ENCODE peak calls at places on chromosomes 2 and 18, in seven cellular contexts. N, P, F, W, D, M and R are unnamed samples.

GRCh38 chr2:71798266-71799012 is 345.1 kb downstream of the DYSF start:
- DNase-seq in N (no peak), P (peak; percentile 33), F (no peak), W (peak; percentile 28), D (no peak), M (peak; percentile 38), R (no peak)

GRCh38 chr2:189579585-189579984 is 1.0 kb downstream of the SLC40A1 start:
- DNase-seq in N (no peak), P (peak; percentile 77), F (peak; percentile 17), W (no peak), D (no peak), M (no peak), R (no peak)

GRCh38 chr2:159516241-159516758 is 100.0 kb downstream of the BAZ2B start:
- DNase-seq in N (no peak), P (peak; percentile 92), F (peak; percentile 21), W (no peak), D (peak; percentile 68), M (no peak), R (no peak)

GRCh38 chr2:89842180-89842908 is 1150.9 kb downstream of the RPIA start:
- DNase-seq in N (no peak), P (no peak), F (no peak), W (no peak), D (no peak), M (no peak), R (no peak)

GRCh38 chr2:169683054-169683424 is 11.2 kb downstream of the CFAP210 start:
- DNase-seq in N (no peak), P (no peak), F (no peak), W (no peak), D (peak; percentile 57), M (no peak), R (no peak)

GRCh38 chr18:45771587-45771986 is 47.6 kb downstream of the SLC14A1 start:
- DNase-seq in N (no peak), P (no peak), F (no peak), W (no peak), D (no peak), M (no peak), R (no peak)

GRCh38 chr18:48767090-48767670 is 183.6 kb downstream of the SMAD7 start:
- DNase-seq in N (peak; percentile 77), P (no peak), F (no peak), W (no peak), D (peak; percentile 7), M (no peak), R (no peak)

GRCh38 chr18:8724452-8724851 is 19.1 kb downstream of the MTCL1 start:
- DNase-seq in N (no peak), P (no peak), F (no peak), W (no peak), D (no peak), M (no peak), R (no peak)

GRCh38 chr2:196750977-196751631 is 48.4 kb downstream of the GTF3C3 start:
- DNase-seq in N (peak; percentile 41), P (peak; percentile 77), F (peak; percentile 16), W (peak; percentile 65), D (peak; percentile 38), M (peak; percentile 39), R (no peak)

GRCh38 chr2:231370429-231370748 is 25.1 kb upstream of the B3GNT7 start:
- DNase-seq in N (no peak), P (no peak), F (no peak), W (no peak), D (no peak), M (no peak), R (no peak)

GRCh38 chr2:46767706-46768105 is 147.9 kb downstream of the MCFD2 start:
- DNase-seq in N (no peak), P (no peak), F (no peak), W (no peak), D (no peak), M (no peak), R (no peak)

GRCh38 chr2:171347158-171347557 is 86.6 kb downstream of the METTL8 start:
- DNase-seq in N (no peak), P (no peak), F (no peak), W (no peak), D (no peak), M (no peak), R (no peak)

GRCh38 chr2:150075831-150076230 is 411.6 kb downstream of the RND3 start:
- DNase-seq in N (no peak), P (no peak), F (no peak), W (no peak), D (no peak), M (no peak), R (no peak)

GRCh38 chr2:176575237-176575744 is 306.0 kb downstream of the MTX2 start:
- DNase-seq in N (no peak), P (no peak), F (no peak), W (no peak), D (no peak), M (no peak), R (no peak)

GRCh38 chr2:60569680-60570111 is 16.2 kb upstream of the BCL11A start:
- DNase-seq in N (no peak), P (no peak), F (no peak), W (no peak), D (no peak), M (no peak), R (no peak)

GRCh38 chr2:173235947-173236803 is 118.5 kb upstream of the CDCA7 start:
- DNase-seq in N (no peak), P (no peak), F (no peak), W (no peak), D (no peak), M (no peak), R (no peak)

GRCh38 chr2:226031078-226031937 is 631.8 kb downstream of the NYAP2 start:
- DNase-seq in N (peak; percentile 78), P (peak; percentile 2), F (peak; percentile 38), W (no peak), D (no peak), M (peak; percentile 62), R (peak; percentile 47)

GRCh38 chr18:22560797-22561196 is 143.1 kb upstream of the CTAGE1 start:
- DNase-seq in N (no peak), P (no peak), F (no peak), W (no peak), D (no peak), M (no peak), R (no peak)

GRCh38 chr18:22559414-22560282 is 141.9 kb upstream of the CTAGE1 start:
- DNase-seq in N (peak; percentile 88), P (peak; percentile 80), F (peak; percentile 8), W (no peak), D (peak; percentile 19), M (peak; percentile 74), R (no peak)

GRCh38 chr18:22557160-22557941 is 139.6 kb upstream of the CTAGE1 start:
- DNase-seq in N (no peak), P (no peak), F (no peak), W (no peak), D (no peak), M (no peak), R (no peak)

GRCh38 chr18:22558945-22559385 is 141.2 kb upstream of the CTAGE1 start:
- DNase-seq in N (peak; percentile 77), P (peak; percentile 67), F (peak; percentile 14), W (no peak), D (no peak), M (peak; percentile 73), R (no peak)

DNA sequence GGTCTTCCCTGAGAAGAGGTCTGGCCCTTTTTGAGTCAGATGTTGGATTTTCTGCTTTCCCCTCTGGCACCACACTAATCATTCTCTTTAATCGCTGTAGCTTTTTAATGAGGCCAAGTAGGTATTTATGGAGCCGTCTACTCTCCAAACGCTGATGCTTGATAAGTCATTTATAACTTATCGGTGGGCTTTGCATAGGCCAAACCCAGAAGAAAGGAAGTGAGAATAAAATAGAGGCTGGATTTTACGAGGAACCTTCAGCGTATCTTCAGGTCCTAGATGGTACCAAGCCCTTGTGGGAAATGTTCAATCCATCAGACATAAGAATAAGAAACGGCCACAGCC is 142.5 kb upstream of the CTAGE1 start:
- DNase-seq in N (no peak), P (no peak), F (no peak), W (no peak), D (no peak), M (no peak), R (no peak)
- H3K27ac ChIP-seq in N (peak overlapping the region; percentile 98), P (peak overlapping the region; percentile 85), F (no peak overlapping the region), W (no peak overlapping the region), D (no peak overlapping the region), M (peak overlapping the region; percentile 96), R (no peak overlapping the region)

DNA sequence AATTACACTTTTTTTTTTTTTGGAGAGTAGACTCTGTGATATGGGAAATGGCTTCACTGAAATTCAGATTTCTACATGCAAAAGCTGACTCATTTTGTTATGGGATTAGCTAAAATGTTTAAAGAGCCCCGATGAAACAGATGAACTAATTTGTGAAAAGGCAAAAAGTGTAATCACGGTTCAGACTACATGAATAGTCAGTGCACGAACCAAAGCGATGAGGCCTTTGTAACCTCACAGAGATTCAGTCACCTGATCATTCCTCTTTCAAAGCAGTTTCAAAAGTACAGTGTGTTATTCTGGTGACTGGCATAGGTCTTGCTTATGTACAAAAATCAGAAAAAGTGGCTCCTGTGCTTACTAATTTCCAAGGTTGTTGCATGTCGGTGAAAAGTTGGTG is 44.6 kb downstream of the TGIF1 start:
- DNase-seq in N (no peak), P (no peak), F (no peak), W (no peak), D (no peak), M (no peak), R (no peak)
- H3K27ac ChIP-seq in N (no peak overlapping the region), P (no peak overlapping the region), F (no peak overlapping the region), W (no peak overlapping the region), D (no peak overlapping the region), M (no peak overlapping the region), R (no peak overlapping the region)

GRCh38 chr2:9258953-9259399 is 52.4 kb downstream of the ASAP2 start:
- DNase-seq in N (peak; percentile 82), P (no peak), F (no peak), W (no peak), D (no peak), M (peak; percentile 77), R (peak; percentile 54)

GRCh38 chr2:9258501-9258900 is 51.9 kb downstream of the ASAP2 start:
- DNase-seq in N (peak; percentile 8), P (no peak), F (no peak), W (no peak), D (no peak), M (no peak), R (no peak)

GRCh38 chr2:9256147-9256546 is 49.5 kb downstream of the ASAP2 start:
- DNase-seq in N (no peak), P (no peak), F (no peak), W (no peak), D (no peak), M (no peak), R (no peak)

GRCh38 chr2:9255416-9255815 is 48.8 kb downstream of the ASAP2 start:
- DNase-seq in N (no peak), P (no peak), F (no peak), W (no peak), D (no peak), M (no peak), R (no peak)

GRCh38 chr2:9256570-9257043 is 50.0 kb downstream of the ASAP2 start:
- DNase-seq in N (no peak), P (no peak), F (no peak), W (no peak), D (no peak), M (no peak), R (no peak)
- H3K27ac ChIP-seq in N (no peak overlapping the region), P (no peak overlapping the region), F (no peak overlapping the region), W (no peak overlapping the region), D (no peak overlapping the region), M (no peak overlapping the region), R (peak overlapping the region; percentile 67)

DNA sequence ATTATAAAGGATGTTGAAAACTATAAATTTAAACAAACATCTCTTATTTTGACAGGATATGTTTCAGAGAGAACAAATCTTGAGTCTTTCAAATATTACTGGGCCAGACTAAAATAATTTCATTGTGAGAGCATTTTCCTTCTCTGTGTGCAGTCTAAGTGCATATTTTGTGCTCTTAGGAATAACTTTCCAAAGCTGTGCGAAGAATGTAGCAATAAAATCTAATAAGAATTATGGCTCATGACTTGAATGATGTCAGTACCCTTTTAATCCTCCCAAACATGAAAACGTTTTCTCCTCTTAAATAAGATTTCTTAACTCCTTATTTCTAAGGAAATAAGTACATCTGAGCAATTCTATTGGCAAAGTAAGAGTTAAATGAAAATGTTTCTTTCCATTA is 76.2 kb upstream of the EFEMP1 start:
- DNase-seq in N (no peak), P (no peak), F (no peak), W (no peak), D (no peak), M (no peak), R (no peak)
- H3K27ac ChIP-seq in N (no peak overlapping the region), P (no peak overlapping the region), F (no peak overlapping the region), W (no peak overlapping the region), D (no peak overlapping the region), M (no peak overlapping the region), R (no peak overlapping the region)